ENCODE peak calls at places on chromosomes 7 and 10, in eight cellular contexts. One of them, this sample, is unnamed.

GRCh38 chr7:80795174-80795573 is 123.7 kb downstream of the SEMA3C start:
- DNase-seq in cardiac fibroblast: no peak
- DNase-seq in gastrocnemius medialis: no peak
- DNase-seq in astrocyte of the spinal cord: peak
- DNase-seq in astrocyte: no peak
- DNase-seq in epithelial cell of proximal tubule: no peak
- DNase-seq in suprapubic skin: no peak
- DNase-seq in fibroblast of the aortic adventitia: peak
- DNase-seq in this sample: peak

GRCh38 chr7:30984359-30985107 is 20.8 kb downstream of the GHRHR start:
- DNase-seq in epithelial cell of proximal tubule: no peak
- DNase-seq in fibroblast of the aortic adventitia: peak
- DNase-seq in astrocyte of the spinal cord: peak
- DNase-seq in astrocyte: peak
- DNase-seq in suprapubic skin: no peak
- DNase-seq in gastrocnemius medialis: no peak
- DNase-seq in cardiac fibroblast: peak
- DNase-seq in this sample: no peak

GRCh38 chr7:84837405-84837804 is 349.5 kb downstream of the SEMA3D start:
- DNase-seq in fibroblast of the aortic adventitia: no peak
- DNase-seq in astrocyte: no peak
- DNase-seq in astrocyte of the spinal cord: peak
- DNase-seq in suprapubic skin: no peak
- DNase-seq in epithelial cell of proximal tubule: no peak
- DNase-seq in gastrocnemius medialis: no peak
- DNase-seq in cardiac fibroblast: no peak
- DNase-seq in this sample: peak

GRCh38 chr10:84540022-84540616 is 211.7 kb downstream of the CCSER2 start:
- DNase-seq in gastrocnemius medialis: no peak
- DNase-seq in astrocyte of the spinal cord: peak
- DNase-seq in epithelial cell of proximal tubule: peak
- DNase-seq in suprapubic skin: no peak
- DNase-seq in fibroblast of the aortic adventitia: peak
- DNase-seq in astrocyte: peak
- DNase-seq in cardiac fibroblast: peak
- DNase-seq in this sample: peak

GRCh38 chr10:52864459-52865106 is 92.0 kb upstream of the MBL2 start:
- DNase-seq in astrocyte: peak
- DNase-seq in suprapubic skin: no peak
- DNase-seq in astrocyte of the spinal cord: peak
- DNase-seq in fibroblast of the aortic adventitia: peak
- DNase-seq in gastrocnemius medialis: no peak
- DNase-seq in epithelial cell of proximal tubule: peak
- DNase-seq in cardiac fibroblast: peak
- DNase-seq in this sample: peak

GRCh38 chr7:80654887-80655340 is 16.5 kb downstream of the CD36 start:
- DNase-seq in astrocyte of the spinal cord: no peak
- DNase-seq in epithelial cell of proximal tubule: no peak
- DNase-seq in gastrocnemius medialis: no peak
- DNase-seq in fibroblast of the aortic adventitia: no peak
- DNase-seq in astrocyte: no peak
- DNase-seq in cardiac fibroblast: no peak
- DNase-seq in suprapubic skin: no peak
- DNase-seq in this sample: no peak

GRCh38 chr7:137932881-137933269 is 69.0 kb downstream of the CREB3L2 start:
- DNase-seq in suprapubic skin: no peak
- DNase-seq in cardiac fibroblast: peak
- DNase-seq in gastrocnemius medialis: peak
- DNase-seq in epithelial cell of proximal tubule: peak
- DNase-seq in astrocyte of the spinal cord: peak
- DNase-seq in astrocyte: peak
- DNase-seq in fibroblast of the aortic adventitia: peak
- DNase-seq in this sample: no peak

GRCh38 chr10:46264737-46265368 is 21.9 kb upstream of the ANTXRL start:
- DNase-seq in epithelial cell of proximal tubule: no peak
- DNase-seq in astrocyte of the spinal cord: no peak
- DNase-seq in suprapubic skin: peak
- DNase-seq in astrocyte: no peak
- DNase-seq in cardiac fibroblast: no peak
- DNase-seq in gastrocnemius medialis: no peak
- DNase-seq in fibroblast of the aortic adventitia: no peak
- DNase-seq in this sample: no peak

GRCh38 chr7:5354460-5355279 is 69.0 kb downstream of the TNRC18 start:
- DNase-seq in fibroblast of the aortic adventitia: peak
- DNase-seq in astrocyte of the spinal cord: no peak
- DNase-seq in epithelial cell of proximal tubule: no peak
- DNase-seq in gastrocnemius medialis: peak
- DNase-seq in astrocyte: peak
- DNase-seq in cardiac fibroblast: peak
- DNase-seq in suprapubic skin: peak
- DNase-seq in this sample: peak

GRCh38 chr7:26959290-26959689 is 94.9 kb upstream of the SKAP2 start:
- DNase-seq in astrocyte of the spinal cord: peak
- DNase-seq in astrocyte: no peak
- DNase-seq in cardiac fibroblast: no peak
- DNase-seq in fibroblast of the aortic adventitia: no peak
- DNase-seq in gastrocnemius medialis: no peak
- DNase-seq in suprapubic skin: no peak
- DNase-seq in epithelial cell of proximal tubule: no peak
- DNase-seq in this sample: no peak

GRCh38 chr7:7902845-7903244 is 65.8 kb upstream of the GLCCI1 start:
- DNase-seq in fibroblast of the aortic adventitia: no peak
- DNase-seq in epithelial cell of proximal tubule: no peak
- DNase-seq in suprapubic skin: no peak
- DNase-seq in astrocyte of the spinal cord: no peak
- DNase-seq in astrocyte: no peak
- DNase-seq in cardiac fibroblast: no peak
- DNase-seq in gastrocnemius medialis: no peak
- DNase-seq in this sample: no peak

GRCh38 chr7:1586827-1587705 is 17.2 kb upstream of the PSMG3 start:
- DNase-seq in fibroblast of the aortic adventitia: no peak
- DNase-seq in astrocyte: no peak
- DNase-seq in epithelial cell of proximal tubule: no peak
- DNase-seq in astrocyte of the spinal cord: no peak
- DNase-seq in gastrocnemius medialis: no peak
- DNase-seq in suprapubic skin: no peak
- DNase-seq in cardiac fibroblast: no peak
- DNase-seq in this sample: no peak

GRCh38 chr10:50417906-50418697 is 166.8 kb upstream of the ASAH2 start:
- DNase-seq in astrocyte: peak
- DNase-seq in cardiac fibroblast: peak
- DNase-seq in epithelial cell of proximal tubule: no peak
- DNase-seq in suprapubic skin: peak
- DNase-seq in fibroblast of the aortic adventitia: peak
- DNase-seq in astrocyte of the spinal cord: peak
- DNase-seq in gastrocnemius medialis: peak
- DNase-seq in this sample: no peak

GRCh38 chr7:94297397-94297838 is 97.3 kb upstream of the COL1A2 start:
- DNase-seq in cardiac fibroblast: peak
- DNase-seq in suprapubic skin: peak
- DNase-seq in epithelial cell of proximal tubule: no peak
- DNase-seq in gastrocnemius medialis: peak
- DNase-seq in astrocyte of the spinal cord: peak
- DNase-seq in astrocyte: peak
- DNase-seq in fibroblast of the aortic adventitia: peak
- DNase-seq in this sample: peak

GRCh38 chr10:77334501-77334900 is 303.1 kb downstream of the KCNMA1 start:
- DNase-seq in astrocyte of the spinal cord: no peak
- DNase-seq in cardiac fibroblast: no peak
- DNase-seq in suprapubic skin: no peak
- DNase-seq in epithelial cell of proximal tubule: no peak
- DNase-seq in fibroblast of the aortic adventitia: no peak
- DNase-seq in gastrocnemius medialis: no peak
- DNase-seq in astrocyte: no peak
- DNase-seq in this sample: no peak

DNA sequence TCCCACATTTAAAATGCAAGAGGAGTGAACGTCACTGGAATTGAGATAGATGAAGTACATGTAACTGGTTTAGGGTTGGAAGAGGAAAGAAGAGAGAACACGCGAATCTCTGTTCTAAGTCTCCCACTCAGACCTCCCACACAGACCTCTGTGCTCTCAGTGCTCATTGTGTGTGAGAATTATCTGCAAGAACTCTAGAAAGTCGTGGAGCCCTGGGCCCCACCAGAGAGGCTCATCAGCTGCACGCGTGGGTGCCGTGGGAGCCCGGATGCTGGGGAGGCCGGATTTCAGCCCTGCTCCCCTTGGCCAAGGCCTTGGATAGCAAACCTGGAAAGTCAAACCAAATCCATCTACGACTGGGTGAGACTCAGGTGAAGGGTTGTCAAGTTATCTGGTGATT is 250.5 kb downstream of the ADARB2 start:
- DNase-seq in cardiac fibroblast: no peak
- DNase-seq in fibroblast of the aortic adventitia: no peak
- DNase-seq in epithelial cell of proximal tubule: no peak
- DNase-seq in astrocyte of the spinal cord: no peak
- DNase-seq in astrocyte: no peak
- DNase-seq in gastrocnemius medialis: no peak
- DNase-seq in suprapubic skin: no peak
- DNase-seq in this sample: no peak
- H3K4me3 ChIP-seq in cardiac fibroblast: no peak
- H3K4me3 ChIP-seq in fibroblast of the aortic adventitia: no peak
- H3K4me3 ChIP-seq in epithelial cell of proximal tubule: no peak
- H3K4me3 ChIP-seq in astrocyte of the spinal cord: no peak
- H3K4me3 ChIP-seq in astrocyte: no peak
- H3K4me3 ChIP-seq in gastrocnemius medialis: no peak
- H3K4me3 ChIP-seq in suprapubic skin: no peak
- H3K4me3 ChIP-seq in this sample: no peak

GRCh38 chr10:100741386-100742066 is 3.9 kb upstream of the PAX2 start:
- DNase-seq in astrocyte of the spinal cord: no peak
- DNase-seq in suprapubic skin: no peak
- DNase-seq in astrocyte: no peak
- DNase-seq in cardiac fibroblast: no peak
- DNase-seq in gastrocnemius medialis: no peak
- DNase-seq in epithelial cell of proximal tubule: no peak
- DNase-seq in fibroblast of the aortic adventitia: no peak
- DNase-seq in this sample: no peak
- H3K4me3 ChIP-seq in astrocyte of the spinal cord: no peak
- H3K4me3 ChIP-seq in suprapubic skin: no peak
- H3K4me3 ChIP-seq in astrocyte: no peak
- H3K4me3 ChIP-seq in cardiac fibroblast: no peak
- H3K4me3 ChIP-seq in gastrocnemius medialis: no peak
- H3K4me3 ChIP-seq in epithelial cell of proximal tubule: peak
- H3K4me3 ChIP-seq in fibroblast of the aortic adventitia: no peak
- H3K4me3 ChIP-seq in this sample: no peak

GRCh38 chr10:79124066-79124465 is 55.3 kb downstream of the ZMIZ1 start:
- DNase-seq in astrocyte: no peak
- DNase-seq in fibroblast of the aortic adventitia: no peak
- DNase-seq in epithelial cell of proximal tubule: no peak
- DNase-seq in suprapubic skin: no peak
- DNase-seq in cardiac fibroblast: no peak
- DNase-seq in astrocyte of the spinal cord: no peak
- DNase-seq in gastrocnemius medialis: no peak
- DNase-seq in this sample: no peak

GRCh38 chr10:79127151-79127961 is 58.6 kb downstream of the ZMIZ1 start:
- DNase-seq in epithelial cell of proximal tubule: no peak
- DNase-seq in suprapubic skin: peak
- DNase-seq in fibroblast of the aortic adventitia: peak
- DNase-seq in gastrocnemius medialis: peak
- DNase-seq in cardiac fibroblast: peak
- DNase-seq in astrocyte: peak
- DNase-seq in astrocyte of the spinal cord: peak
- DNase-seq in this sample: no peak

GRCh38 chr10:79123547-79123963 is 54.8 kb downstream of the ZMIZ1 start:
- DNase-seq in epithelial cell of proximal tubule: no peak
- DNase-seq in astrocyte of the spinal cord: peak
- DNase-seq in gastrocnemius medialis: no peak
- DNase-seq in fibroblast of the aortic adventitia: no peak
- DNase-seq in cardiac fibroblast: no peak
- DNase-seq in astrocyte: peak
- DNase-seq in suprapubic skin: no peak
- DNase-seq in this sample: peak

GRCh38 chr10:79126351-79126750 is 57.6 kb downstream of the ZMIZ1 start:
- DNase-seq in gastrocnemius medialis: no peak
- DNase-seq in epithelial cell of proximal tubule: no peak
- DNase-seq in fibroblast of the aortic adventitia: no peak
- DNase-seq in suprapubic skin: no peak
- DNase-seq in cardiac fibroblast: no peak
- DNase-seq in astrocyte of the spinal cord: no peak
- DNase-seq in astrocyte: no peak
- DNase-seq in this sample: no peak

DNA sequence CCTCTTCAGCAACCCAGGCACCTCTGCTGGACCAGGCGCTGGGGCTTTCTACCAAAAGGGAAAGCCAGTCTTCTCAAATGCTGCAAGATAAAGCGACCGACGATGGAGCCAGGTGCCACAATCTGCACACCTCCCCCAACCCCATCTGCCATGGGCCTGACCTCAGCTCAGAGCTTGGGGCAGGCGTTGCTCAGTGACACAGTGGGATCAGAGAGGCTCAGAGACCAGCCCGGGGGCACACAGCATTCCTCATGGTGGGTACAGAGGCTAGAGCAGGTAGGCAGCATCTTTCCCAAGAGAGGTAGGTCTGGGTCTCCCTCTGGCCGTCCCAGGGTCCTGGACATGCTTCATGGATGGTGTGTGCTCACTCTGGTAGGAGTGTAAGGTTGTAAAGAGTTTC is 56.3 kb downstream of the ZMIZ1 start:
- DNase-seq in fibroblast of the aortic adventitia: no peak
- DNase-seq in cardiac fibroblast: no peak
- DNase-seq in epithelial cell of proximal tubule: no peak
- DNase-seq in astrocyte of the spinal cord: no peak
- DNase-seq in suprapubic skin: no peak
- DNase-seq in astrocyte: no peak
- DNase-seq in gastrocnemius medialis: no peak
- DNase-seq in this sample: no peak
- H3K4me3 ChIP-seq in fibroblast of the aortic adventitia: no peak
- H3K4me3 ChIP-seq in cardiac fibroblast: no peak
- H3K4me3 ChIP-seq in epithelial cell of proximal tubule: no peak
- H3K4me3 ChIP-seq in astrocyte of the spinal cord: no peak
- H3K4me3 ChIP-seq in suprapubic skin: no peak
- H3K4me3 ChIP-seq in astrocyte: no peak
- H3K4me3 ChIP-seq in gastrocnemius medialis: no peak
- H3K4me3 ChIP-seq in this sample: no peak

DNA sequence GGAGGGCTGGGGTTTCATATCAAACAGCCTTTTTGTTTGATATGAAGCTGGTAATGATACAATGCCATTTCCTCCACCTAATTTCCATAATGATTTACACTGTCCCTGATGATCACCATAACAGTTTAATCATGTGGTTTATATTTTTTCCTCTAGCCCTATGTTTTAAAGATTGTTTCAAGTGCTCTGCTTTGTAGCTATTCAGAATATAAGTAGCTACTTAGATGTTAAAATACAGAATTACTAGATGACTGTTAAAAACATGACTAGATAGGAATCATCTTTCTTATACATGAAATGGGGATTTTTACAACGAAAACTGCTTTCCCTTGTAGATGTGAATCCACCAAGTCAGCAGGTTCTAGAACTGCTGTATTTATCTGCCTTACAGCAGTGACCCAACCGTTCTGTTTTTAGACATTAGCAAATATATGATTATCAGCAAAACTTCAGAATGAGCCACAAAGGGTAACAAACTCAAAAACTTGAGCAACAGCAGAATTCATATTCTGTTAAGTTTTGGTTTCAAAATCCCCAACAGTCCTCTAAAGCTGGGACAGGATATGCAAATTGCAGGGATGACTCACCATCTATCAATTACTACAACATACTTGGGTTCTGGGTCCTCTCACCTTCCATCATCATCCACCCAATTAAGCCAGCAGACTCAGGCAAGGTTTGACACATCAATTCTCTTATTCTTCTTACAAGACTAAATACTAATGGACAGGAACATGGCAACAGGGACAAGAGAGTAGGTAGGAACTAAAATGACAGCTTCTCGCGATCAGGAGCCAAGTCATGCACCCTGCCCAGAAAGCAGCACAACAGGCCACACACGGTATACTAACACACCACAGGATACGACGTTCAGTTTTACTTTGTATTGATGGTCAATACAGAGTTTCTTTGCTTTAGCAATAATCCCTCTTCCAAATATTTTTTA is 83.9 kb downstream of the PIP4K2A start:
- DNase-seq in fibroblast of the aortic adventitia: peak
- DNase-seq in epithelial cell of proximal tubule: peak
- DNase-seq in cardiac fibroblast: peak
- DNase-seq in gastrocnemius medialis: no peak
- DNase-seq in astrocyte of the spinal cord: peak
- DNase-seq in astrocyte: peak
- DNase-seq in suprapubic skin: no peak
- DNase-seq in this sample: no peak
- H3K4me3 ChIP-seq in fibroblast of the aortic adventitia: no peak
- H3K4me3 ChIP-seq in epithelial cell of proximal tubule: no peak
- H3K4me3 ChIP-seq in cardiac fibroblast: no peak
- H3K4me3 ChIP-seq in gastrocnemius medialis: no peak
- H3K4me3 ChIP-seq in astrocyte of the spinal cord: no peak
- H3K4me3 ChIP-seq in astrocyte: no peak
- H3K4me3 ChIP-seq in suprapubic skin: no peak
- H3K4me3 ChIP-seq in this sample: no peak